ENCODE peak calls at places on chromosomes 1 and 21, in eight cellular contexts. R, E, Z, O, L, G, U and J are unnamed samples.
A peak's percentile ranks its signal among the peaks of the same experiment; 100 is the strongest.

GRCh38 chr1:223421676-223422075 is 28.5 kb downstream of the CCDC185 start:
- DNase-seq in R (no peak), E (no peak), Z (no peak), O (no peak), L (no peak), G (no peak), U (no peak), J (no peak)

GRCh38 chr21:41774467-41775151 is 7.8 kb upstream of the RIPK4 start:
- DNase-seq in R (no peak), E (peak; percentile 31), Z (no peak), O (no peak), L (no peak), G (no peak), U (no peak), J (no peak)

GRCh38 chr1:119516680-119517079 is 9.7 kb downstream of the HSD3B1 start:
- DNase-seq in R (no peak), E (no peak), Z (no peak), O (no peak), L (no peak), G (no peak), U (no peak), J (no peak)

GRCh38 chr21:42414928-42415769 is 11.4 kb downstream of the UBASH3A start:
- DNase-seq in R (peak; percentile 44), E (no peak), Z (peak; percentile 57), O (peak; percentile 88), L (no peak), G (peak; percentile 82), U (peak; percentile 87), J (no peak)

GRCh38 chr1:10514490-10515235 is 39.9 kb downstream of the PEX14 start:
- DNase-seq in R (no peak), E (peak; percentile 39), Z (peak; percentile 53), O (no peak), L (peak; percentile 50), G (peak; percentile 60), U (peak; percentile 52), J (peak; percentile 35)

GRCh38 chr1:19596065-19596718 is 47.9 kb upstream of the NBL1 start:
- DNase-seq in R (no peak), E (peak; percentile 52), Z (no peak), O (no peak), L (peak; percentile 41), G (no peak), U (no peak), J (no peak)

GRCh38 chr1:152520561-152521090 is 6.3 kb downstream of the CRCT1 start:
- DNase-seq in R (no peak), E (no peak), Z (no peak), O (no peak), L (no peak), G (peak; percentile 20), U (no peak), J (no peak)

GRCh38 chr1:210248341-210248740 is 15.7 kb downstream of the SERTAD4 start:
- DNase-seq in R (no peak), E (no peak), Z (no peak), O (no peak), L (no peak), G (peak; percentile 23), U (no peak), J (no peak)

GRCh38 chr1:18575620-18576019 is 55.0 kb upstream of the PAX7 start:
- DNase-seq in R (peak; percentile 5), E (peak; percentile 1), Z (peak; percentile 35), O (peak; percentile 20), L (peak; percentile 13), G (no peak), U (no peak), J (peak; percentile 41)

GRCh38 chr1:7389201-7389785 is 381.8 kb upstream of the VAMP3 start:
- DNase-seq in R (no peak), E (peak; percentile 16), Z (no peak), O (no peak), L (peak; percentile 16), G (no peak), U (no peak), J (no peak)

GRCh38 chr1:95021085-95021484 is 51.7 kb downstream of the ALG14 start:
- DNase-seq in R (no peak), E (no peak), Z (no peak), O (no peak), L (no peak), G (no peak), U (no peak), J (no peak)

GRCh38 chr1:87976316-87976715 is 647.6 kb downstream of the LMO4 start:
- DNase-seq in R (no peak), E (no peak), Z (no peak), O (no peak), L (no peak), G (no peak), U (no peak), J (no peak)